ENCODE peak calls at places on chromosomes 3 and 15, in nine cellular contexts. T is kidney epithelial cell, L is AG09309, X is upper lobe of right lung, V is endothelial cell of umbilical vein, I is cardiac muscle cell, U is MG63, O is neuronal stem cell, Z is retinal pigment epithelial cell. J is an unnamed sample.
A peak's percentile ranks its signal among the peaks of the same experiment; 100 is the strongest.

GRCh38 chr3:191051037-191051436 is 148.0 kb upstream of the OSTN start:
- DNase-seq in T (no peak), L (no peak), X (no peak), V (peak; percentile 27), I (peak; percentile 45), U (no peak), O (peak; percentile 23), Z (no peak), J (no peak)

GRCh38 chr15:40252438-40253178 is 13.7 kb downstream of the PAK6 start:
- DNase-seq in T (no peak), L (no peak), X (peak; percentile 86), V (peak; percentile 19), I (peak; percentile 29), U (no peak), O (peak; percentile 39), Z (no peak), J (peak; percentile 85)

GRCh38 chr15:64894395-64895056 is 17.2 kb upstream of the ANKDD1A start:
- DNase-seq in T (no peak), L (no peak), X (no peak), V (no peak), I (no peak), U (no peak), O (no peak), Z (no peak), J (no peak)

GRCh38 chr3:72241525-72241924 is 456.6 kb upstream of the PROK2 start:
- DNase-seq in T (no peak), L (no peak), X (no peak), V (no peak), I (no peak), U (no peak), O (no peak), Z (no peak), J (no peak)

GRCh38 chr3:168091961-168092360 is 3.8 kb downstream of the GOLIM4 start:
- DNase-seq in T (no peak), L (no peak), X (no peak), V (no peak), I (no peak), U (no peak), O (no peak), Z (no peak), J (no peak)

GRCh38 chr15:38038659-38039442 is 104.4 kb downstream of the TMCO5A start:
- DNase-seq in T (no peak), L (peak; percentile 76), X (no peak), V (no peak), I (peak; percentile 57), U (no peak), O (no peak), Z (no peak), J (no peak)

GRCh38 chr3:128321418-128321817 is 145.3 kb downstream of the DNAJB8 start:
- DNase-seq in T (no peak), L (no peak), X (no peak), V (no peak), I (no peak), U (no peak), O (no peak), Z (no peak), J (no peak)

GRCh38 chr15:83174891-83175290 is 32.7 kb downstream of the HDGFL3 start:
- DNase-seq in T (no peak), L (no peak), X (no peak), V (no peak), I (no peak), U (no peak), O (no peak), Z (no peak), J (no peak)

GRCh38 chr15:66940368-66940767 is 125.0 kb upstream of the SMAD3 start:
- DNase-seq in T (no peak), L (no peak), X (no peak), V (no peak), I (no peak), U (no peak), O (no peak), Z (no peak), J (no peak)

GRCh38 chr3:156132313-156132712 is 11.9 kb downstream of the KCNAB1 start:
- DNase-seq in T (no peak), L (no peak), X (no peak), V (no peak), I (no peak), U (no peak), O (no peak), Z (no peak), J (no peak)

GRCh38 chr15:65088643-65089021 is 12.1 kb downstream of the KBTBD13 start:
- DNase-seq in T (no peak), L (no peak), X (no peak), V (no peak), I (no peak), U (no peak), O (no peak), Z (no peak), J (no peak)

GRCh38 chr3:156689589-156689988 is 15.2 kb downstream of the TIPARP start:
- DNase-seq in T (no peak), L (no peak), X (no peak), V (no peak), I (no peak), U (no peak), O (no peak), Z (no peak), J (no peak)

GRCh38 chr3:15345608-15346137 is 13.3 kb upstream of the SH3BP5 start:
- DNase-seq in T (no peak), L (no peak), X (no peak), V (no peak), I (no peak), U (no peak), O (no peak), Z (no peak), J (no peak)

GRCh38 chr3:65048151-65048550 is 360.4 kb upstream of the ADAMTS9 start:
- DNase-seq in T (no peak), L (no peak), X (no peak), V (no peak), I (no peak), U (no peak), O (no peak), Z (no peak), J (no peak)

GRCh38 chr3:19888428-19889152 is 45.4 kb downstream of the EFHB start:
- DNase-seq in T (no peak), L (no peak), X (no peak), V (peak; percentile 36), I (peak; percentile 6), U (no peak), O (no peak), Z (no peak), J (no peak)

GRCh38 chr3:59245879-59246501 is 196.2 kb upstream of the CFAP20DC start:
- DNase-seq in T (no peak), L (no peak), X (no peak), V (no peak), I (peak; percentile 71), U (no peak), O (no peak), Z (peak; percentile 37), J (no peak)

GRCh38 chr3:155230382-155230781 is 63.1 kb downstream of the STRIT1 start:
- DNase-seq in T (no peak), L (peak; percentile 81), X (no peak), V (no peak), I (peak; percentile 68), U (peak; percentile 36), O (no peak), Z (no peak), J (no peak)

GRCh38 chr3:130929827-130930226 is 35.9 kb downstream of the ATP2C1 start:
- DNase-seq in T (no peak), L (no peak), X (no peak), V (no peak), I (no peak), U (no peak), O (no peak), Z (no peak), J (no peak)

GRCh38 chr3:13177641-13178040 is 104.4 kb upstream of the IQSEC1 start:
- DNase-seq in T (no peak), L (no peak), X (no peak), V (no peak), I (no peak), U (no peak), O (no peak), Z (no peak), J (no peak)

GRCh38 chr3:122767690-122768372 is 25.8 kb downstream of the HSPBAP1 start:
- DNase-seq in T (no peak), L (no peak), X (no peak), V (no peak), I (peak; percentile 39), U (no peak), O (no peak), Z (no peak), J (no peak)

DNA sequence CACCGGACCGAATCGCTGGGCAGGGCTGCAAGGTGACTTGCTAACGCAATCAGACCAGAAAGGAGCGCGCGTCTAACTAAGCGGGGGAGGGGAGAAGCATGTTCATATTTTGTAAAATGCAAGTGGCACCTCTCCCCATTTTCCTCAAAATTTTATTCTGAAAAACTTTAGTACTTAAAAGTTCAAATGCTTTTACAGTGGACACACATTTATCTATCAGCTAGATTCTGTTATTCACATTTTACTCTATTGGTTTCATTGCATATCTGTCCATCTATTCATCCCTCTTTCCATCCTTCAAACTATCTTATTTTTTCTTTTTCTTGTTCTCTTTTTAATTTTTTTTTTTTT is 46.1 kb upstream of the KLHL25 start:
- DNase-seq in T (no peak), L (no peak), X (no peak), V (no peak), I (no peak), U (no peak), O (no peak), Z (no peak), J (no peak)
- H3K4me3 ChIP-seq in T (no peak overlapping the region), L (no peak overlapping the region), X (no peak overlapping the region), V (no peak overlapping the region), I (no peak overlapping the region), U (peak overlapping the region; percentile 18), O (no peak overlapping the region), Z (no peak overlapping the region), J (no peak overlapping the region)

GRCh38 chr3:24494616-24495333 is at the start of gene THRB:
- DNase-seq in T (no peak), L (no peak), X (peak; percentile 89), V (peak; percentile 48), I (peak; percentile 66), U (peak; percentile 56), O (peak; percentile 63), Z (no peak), J (peak; percentile 94)
- H3K4me3 ChIP-seq in T (peak within 1 kb of the TSS; percentile 63), L (peak within 1 kb of the TSS; percentile 69), X (peak within 1 kb of the TSS; percentile 75), V (peak within 1 kb of the TSS; percentile 37), I (peak within 1 kb of the TSS; percentile 69), U (peak within 1 kb of the TSS; percentile 54), O (peak within 1 kb of the TSS; percentile 43), Z (peak within 1 kb of the TSS; percentile 63), J (peak within 1 kb of the TSS; percentile 78)

DNA sequence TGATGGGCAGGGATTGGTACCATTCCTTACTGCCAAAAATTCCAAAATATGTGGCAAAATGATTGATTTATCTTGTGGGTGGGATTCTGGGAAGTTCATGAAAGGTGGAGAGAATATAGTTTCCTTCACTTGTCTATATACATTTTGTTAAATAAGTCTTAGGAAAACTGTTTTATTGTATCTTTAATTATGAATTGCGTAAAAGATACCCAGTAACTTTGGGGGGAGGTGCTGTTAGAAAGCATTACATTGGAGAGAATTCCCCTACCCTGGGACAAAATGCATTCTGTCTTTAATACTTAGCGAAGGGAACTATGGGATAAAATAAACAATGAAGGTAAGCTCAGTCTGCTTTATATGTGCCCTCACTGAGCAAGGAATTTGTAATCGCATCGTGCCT is 4.6 kb downstream of the SETD5 start:
- DNase-seq in T (no peak), L (no peak), X (no peak), V (no peak), I (no peak), U (no peak), O (no peak), Z (no peak), J (no peak)
- H3K4me3 ChIP-seq in T (peak overlapping the region; percentile 6), L (no peak overlapping the region), X (no peak overlapping the region), V (no peak overlapping the region), I (no peak overlapping the region), U (peak overlapping the region; percentile 5), O (peak overlapping the region; percentile 31), Z (no peak overlapping the region), J (no peak overlapping the region)

GRCh38 chr15:90264649-90265048 is 823 bp upstream of the NGRN start:
- DNase-seq in T (no peak), L (no peak), X (peak; percentile 62), V (peak; percentile 48), I (no peak), U (peak; percentile 34), O (no peak), Z (no peak), J (no peak)
- H3K4me3 ChIP-seq in T (peak overlapping the region; percentile 71), L (peak overlapping the region; percentile 74), X (peak overlapping the region; percentile 92), V (no peak overlapping the region), I (peak overlapping the region; percentile 81), U (peak overlapping the region; percentile 92), O (peak overlapping the region; percentile 90), Z (peak overlapping the region; percentile 89), J (peak overlapping the region; percentile 37)